ENCODE peak calls at places on chromosomes 2 and 18, in five cellular contexts. U is tibial artery, B is gastrocnemius medialis, Y is prostate gland, L is breast epithelium. E is an unnamed sample.

GRCh38 chr2:205053827-205054410 is 508.6 kb downstream of the PARD3B start:
- DNase-seq in B (no peak), L (no peak), U (no peak), Y (no peak), E (no peak)

GRCh38 chr2:128447538-128447885 is 128.8 kb upstream of the HS6ST1 start:
- DNase-seq in U (peak; percentile 6), Y (no peak), B (no peak), L (no peak), E (no peak)

GRCh38 chr2:32622570-32623310 is 5.1 kb upstream of the TTC27 start:
- DNase-seq in B (peak; percentile 19), L (no peak), Y (no peak), U (peak; percentile 43), E (no peak)

GRCh38 chr2:109611467-109612095 is 2.2 kb downstream of the SEPTIN10 start:
- DNase-seq in U (no peak), L (no peak), B (no peak), Y (no peak), E (no peak)

GRCh38 chr18:25349131-25349925 is 2.6 kb downstream of the ZNF521 start:
- DNase-seq in L (no peak), U (peak; percentile 45), Y (no peak), B (no peak), E (no peak)

GRCh38 chr2:74891136-74891764 is 57.3 kb downstream of the HK2 start:
- DNase-seq in Y (no peak), L (no peak), B (no peak), U (no peak), E (no peak)

GRCh38 chr18:3305354-3305762 is 43.4 kb downstream of the MYL12B start:
- DNase-seq in L (no peak), Y (peak; percentile 66), B (no peak), U (no peak), E (no peak)

GRCh38 chr2:29455202-29455885 is 340.1 kb downstream of the CLIP4 start:
- DNase-seq in B (no peak), L (no peak), U (no peak), Y (no peak), E (no peak)

GRCh38 chr2:18171191-18172139 is 293.0 kb downstream of the KCNS3 start:
- DNase-seq in L (no peak), Y (no peak), B (no peak), U (no peak), E (peak; percentile 11)

GRCh38 chr2:51710222-51710621 is 678.3 kb upstream of the NRXN1 start:
- DNase-seq in B (no peak), Y (no peak), U (no peak), L (no peak), E (no peak)

GRCh38 chr18:10213526-10213925 is 240.9 kb upstream of the APCDD1 start:
- DNase-seq in Y (no peak), B (no peak), L (no peak), U (no peak), E (no peak)

GRCh38 chr2:191051177-191051576 is 37.2 kb upstream of the STAT1 start:
- DNase-seq in U (no peak), Y (no peak), B (no peak), L (no peak), E (no peak)

DNA sequence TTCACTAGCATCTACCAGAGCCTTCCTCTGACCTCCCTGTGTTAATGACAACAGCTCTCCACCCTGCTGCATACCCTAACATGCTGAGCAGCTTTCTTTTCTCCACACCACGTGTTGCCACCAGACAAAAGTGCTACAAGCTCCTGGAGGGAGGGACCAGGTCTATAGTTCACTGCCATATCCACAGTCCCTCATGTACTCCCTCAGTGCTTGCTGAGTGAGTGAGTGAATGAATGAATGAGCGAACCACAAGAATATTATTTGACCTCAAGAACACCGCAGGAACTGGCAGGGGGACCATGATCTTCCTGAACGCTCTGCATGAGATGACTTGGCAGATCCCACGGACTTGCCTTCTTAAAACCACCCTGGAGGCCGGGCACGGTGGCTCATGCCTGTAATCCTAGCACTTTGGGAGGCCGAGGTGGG is 47.4 kb upstream of the CAB39 start:
- DNase-seq in L (no peak), B (no peak), Y (no peak), U (no peak), E (no peak)
- H3K4me3 ChIP-seq in L (no peak overlapping the region), B (no peak overlapping the region), Y (no peak overlapping the region), U (no peak overlapping the region), E (no peak overlapping the region)

GRCh38 chr18:45638544-45638943 is 23.3 kb downstream of the SLC14A2 start:
- DNase-seq in Y (no peak), B (no peak), U (no peak), L (no peak), E (no peak)
- H3K27me3 ChIP-seq in Y (no peaks in the 10 kb centered on the region), B (no peaks in the 10 kb centered on the region), U (no peaks in the 10 kb centered on the region), L (no peaks in the 10 kb centered on the region), E (no peaks in the 10 kb centered on the region)

DNA sequence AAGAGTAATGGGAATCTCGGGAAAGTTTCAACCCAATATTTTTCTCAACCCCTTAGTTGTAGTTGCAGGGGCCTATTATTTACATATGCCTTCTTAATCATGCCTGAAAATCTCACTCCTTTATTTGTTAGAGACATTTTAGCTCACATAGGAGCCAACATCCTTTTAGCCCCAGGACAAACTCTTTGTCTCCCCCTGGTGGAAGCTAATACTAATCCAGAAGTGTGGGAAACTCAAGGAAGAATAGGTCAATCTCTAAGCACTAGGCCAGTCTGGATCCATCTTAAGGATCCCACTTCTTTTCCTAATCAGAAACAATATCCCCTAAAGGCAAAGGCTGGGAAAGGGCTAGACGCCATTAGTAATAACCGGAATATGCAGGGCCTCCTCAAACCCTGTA is 550.9 kb upstream of the PKDCC start:
- DNase-seq in Y (no peak), U (no peak), L (no peak), B (no peak), E (no peak)
- TF ChIP-seq CTCF in Y (no peak), U (no peak), L (no peak), B (no peak), E (no peak)

GRCh38 chr2:196681510-196681909 is 42.0 kb downstream of the CCDC150 start:
- DNase-seq in Y (no peak), B (no peak), L (no peak), U (no peak), E (no peak)

GRCh38 chr2:196675963-196676362 is 36.4 kb downstream of the CCDC150 start:
- DNase-seq in L (no peak), Y (no peak), B (no peak), U (no peak), E (no peak)

DNA sequence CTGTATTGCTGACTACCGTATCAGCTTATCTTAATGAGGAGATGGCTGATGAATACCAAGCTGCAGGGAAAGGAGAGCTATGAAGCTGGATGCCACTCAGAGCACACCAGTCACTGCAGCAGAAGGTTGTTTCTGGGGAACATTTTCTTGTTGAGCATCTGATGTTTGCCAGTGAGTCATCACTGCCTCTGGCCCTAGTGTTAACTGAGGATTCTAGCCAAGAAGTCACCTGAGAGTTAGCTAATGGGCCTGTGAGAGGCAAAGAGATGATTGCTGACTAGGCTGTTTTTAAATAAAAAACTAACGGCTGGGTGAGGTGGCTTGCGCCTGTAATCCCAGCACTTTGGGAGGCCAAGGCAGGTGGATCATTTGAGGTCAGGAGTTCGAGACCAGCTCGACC is 37.9 kb downstream of the CCDC150 start:
- DNase-seq in B (no peak), Y (no peak), L (no peak), U (no peak), E (no peak)
- H3K4me3 ChIP-seq in B (no peak overlapping the region), Y (no peak overlapping the region), L (no peak overlapping the region), U (no peak overlapping the region), E (no peak overlapping the region)

GRCh38 chr18:79526468-79527460 is 131.0 kb downstream of the NFATC1 start:
- DNase-seq in B (no peak), Y (no peak), U (peak; percentile 34), L (peak; percentile 52), E (no peak)
- H3K27me3 ChIP-seq in B (no peaks in the 10 kb centered on the region), Y (no peaks in the 10 kb centered on the region), U (no peaks in the 10 kb centered on the region), L (no peaks in the 10 kb centered on the region), E (no peaks in the 10 kb centered on the region)

E was measured in tibial nerve.